ENCODE peak calls at places on chromosome 11, in six cellular contexts. W is HepG2, C is HCT116, F is GM12878, X is K562, A is upper lobe of left lung. O is an unnamed sample. For H3K4me1, the result is how much of the 10 kb centered on the place peaks cover.

GRCh38 chr11:88569342-88569741 is 231.8 kb upstream of the CTSC start:
- ATAC-seq in W (no peak), C (no peak), F (no peak), X (no peak), A (no peak), O (no peak)

GRCh38 chr11:123437236-123437979 is 7.3 kb downstream of the GRAMD1B start:
- ATAC-seq in W (no peak), C (no peak), F (no peak), X (no peak), A (no peak), O (no peak)

GRCh38 chr11:82976786-82977185 is 75.2 kb downstream of the DDIAS start:
- ATAC-seq in W (no peak), C (no peak), F (peak), X (no peak), A (no peak), O (no peak)

GRCh38 chr11:73192272-73192671 is 25.8 kb upstream of the P2RY2 start:
- ATAC-seq in W (no peak), C (peak), F (no peak), X (no peak), A (peak), O (no peak)

GRCh38 chr11:44578279-44578678 is 12.8 kb downstream of the CD82 start:
- ATAC-seq in W (no peak), C (no peak), F (peak), X (no peak), A (no peak), O (no peak)

GRCh38 chr11:1494650-1495049 is 8.1 kb upstream of the MOB2 start:
- ATAC-seq in W (no peak), C (no peak), F (no peak), X (no peak), A (no peak), O (no peak)

GRCh38 chr11:94149435-94149834 is 20.8 kb downstream of the PANX1 start:
- ATAC-seq in W (no peak), C (no peak), F (no peak), X (no peak), A (no peak), O (no peak)

GRCh38 chr11:68690671-68691401 is 6.5 kb downstream of the GAL start:
- ATAC-seq in W (no peak), C (no peak), F (no peak), X (no peak), A (no peak), O (no peak)

GRCh38 chr11:14253878-14254277 is 105.1 kb downstream of the RRAS2 start:
- ATAC-seq in W (no peak), C (no peak), F (no peak), X (no peak), A (peak), O (peak)

GRCh38 chr11:36354221-36355003 is 58.3 kb downstream of the PRR5L start:
- ATAC-seq in W (no peak), C (no peak), F (peak), X (no peak), A (no peak), O (no peak)

GRCh38 chr11:92101845-92102244 is 122.8 kb upstream of the FAT3 start:
- ATAC-seq in W (no peak), C (no peak), F (no peak), X (no peak), A (no peak), O (no peak)

GRCh38 chr11:74282863-74283484 is 28.5 kb downstream of the P4HA3 start:
- ATAC-seq in W (no peak), C (no peak), F (no peak), X (no peak), A (no peak), O (no peak)

GRCh38 chr11:125055107-125055715 is 7.9 kb upstream of the SLC37A2 start:
- ATAC-seq in W (no peak), C (no peak), F (no peak), X (no peak), A (no peak), O (no peak)

GRCh38 chr11:62399868-62400245 is 19.0 kb upstream of the SCGB1A1 start:
- ATAC-seq in W (no peak), C (no peak), F (no peak), X (no peak), A (no peak), O (no peak)

GRCh38 chr11:71489311-71490043 is 36.5 kb downstream of the NADSYN1 start:
- ATAC-seq in W (no peak), C (no peak), F (peak), X (no peak), A (no peak), O (no peak)

GRCh38 chr11:2101171-2101675 is 38.0 kb downstream of the IGF2 start:
- ATAC-seq in W (no peak), C (no peak), F (no peak), X (no peak), A (no peak), O (no peak)

GRCh38 chr11:11244470-11245080 is 108.5 kb downstream of the CSNK2A3 start:
- ATAC-seq in W (no peak), C (no peak), F (peak), X (no peak), A (no peak), O (no peak)

GRCh38 chr11:18171377-18172000 is 1.1 kb upstream of the MRGPRX4 start:
- ATAC-seq in W (peak), C (peak), F (peak), X (peak), A (no peak), O (no peak)

GRCh38 chr11:134742228-134742612 is 330.2 kb upstream of the B3GAT1 start:
- ATAC-seq in W (peak), C (no peak), F (no peak), X (no peak), A (no peak), O (no peak)

GRCh38 chr11:18203723-18204122 is 31.1 kb downstream of the MRGPRX4 start:
- ATAC-seq in W (peak), C (peak), F (peak), X (peak), A (peak), O (no peak)

GRCh38 chr11:118633979-118634378 is 26.6 kb downstream of the PHLDB1 start:
- ATAC-seq in W (no peak), C (no peak), F (no peak), X (no peak), A (no peak), O (no peak)

GRCh38 chr11:129490004-129490403 is 114.4 kb downstream of the BARX2 start:
- ATAC-seq in W (no peak), C (no peak), F (no peak), X (no peak), A (no peak), O (no peak)

GRCh38 chr11:108606495-108607160 is 13.1 kb upstream of the EXPH5 start:
- ATAC-seq in W (no peak), C (no peak), F (no peak), X (no peak), A (no peak), O (no peak)

GRCh38 chr11:114110123-114110522 is 50.6 kb downstream of the ZBTB16 start:
- ATAC-seq in W (no peak), C (no peak), F (no peak), X (no peak), A (no peak), O (peak)

GRCh38 chr11:11841121-11841604 is 609 bp upstream of the USP47 start:
- ATAC-seq in W (peak), C (peak), F (no peak), X (peak), A (peak), O (peak)

GRCh38 chr11:10584071-10584501 is 15.6 kb upstream of the LYVE1 start:
- ATAC-seq in W (no peak), C (no peak), F (no peak), X (no peak), A (no peak), O (no peak)

GRCh38 chr11:68386331-68386978 is 74.1 kb downstream of the LRP5 start:
- ATAC-seq in W (no peak), C (no peak), F (no peak), X (peak), A (no peak), O (no peak)

GRCh38 chr11:19426022-19426718 is 185.4 kb upstream of the E2F8 start:
- ATAC-seq in W (no peak), C (no peak), F (no peak), X (no peak), A (no peak), O (peak)

GRCh38 chr11:94639901-94640721 is 72.9 kb downstream of the PIWIL4 start:
- ATAC-seq in W (no peak), C (peak), F (no peak), X (peak), A (no peak), O (no peak)

GRCh38 chr11:122309262-122309925 is 193.4 kb upstream of the BLID start:
- ATAC-seq in W (no peak), C (no peak), F (no peak), X (no peak), A (no peak), O (no peak)

GRCh38 chr11:29527391-29527936 is 489.4 kb downstream of the KCNA4 start:
- ATAC-seq in W (peak), C (peak), F (peak), X (no peak), A (peak), O (no peak)

GRCh38 chr11:125257751-125258150 is 93.2 kb downstream of the PKNOX2 start:
- ATAC-seq in W (no peak), C (no peak), F (no peak), X (no peak), A (no peak), O (no peak)

GRCh38 chr11:84685149-84685548 is 942.0 kb downstream of the DLG2 start:
- ATAC-seq in W (no peak), C (no peak), F (no peak), X (no peak), A (no peak), O (no peak)

GRCh38 chr11:7889985-7890384 is 41.1 kb downstream of the OR10A6 start:
- ATAC-seq in W (no peak), C (no peak), F (peak), X (no peak), A (no peak), O (no peak)

GRCh38 chr11:57203359-57203758 is 21.6 kb downstream of the LRRC55 start:
- ATAC-seq in W (no peak), C (no peak), F (no peak), X (no peak), A (no peak), O (peak)

GRCh38 chr11:57200937-57201336 is 19.2 kb downstream of the LRRC55 start:
- ATAC-seq in W (no peak), C (no peak), F (no peak), X (no peak), A (no peak), O (no peak)

GRCh38 chr11:57203882-57204281 is 22.1 kb downstream of the LRRC55 start:
- ATAC-seq in W (no peak), C (no peak), F (no peak), X (no peak), A (no peak), O (no peak)

GRCh38 chr11:57205046-57205671 is 23.4 kb downstream of the LRRC55 start:
- ATAC-seq in W (peak), C (peak), F (no peak), X (peak), A (no peak), O (no peak)

DNA sequence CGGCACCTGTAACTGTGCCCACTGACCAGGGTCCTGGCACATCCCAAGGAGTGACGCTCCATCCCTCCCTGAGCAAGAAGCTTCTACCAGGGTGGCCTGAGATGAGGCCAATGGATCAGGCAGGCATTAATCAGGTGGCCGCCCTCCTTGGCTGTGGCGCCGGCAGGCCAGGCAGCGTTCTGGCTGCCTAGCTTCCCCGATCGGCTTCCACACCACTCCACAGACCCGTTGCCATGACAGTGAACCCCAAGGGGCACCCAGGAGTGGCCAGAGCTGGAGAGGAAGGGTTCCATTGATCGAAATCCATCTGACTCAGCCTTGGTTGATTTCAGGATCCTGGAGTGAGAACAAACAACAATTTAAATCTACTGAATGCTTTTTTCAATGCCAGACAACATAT is 20.5 kb downstream of the LRRC55 start:
- ATAC-seq in W (no peak), C (no peak), F (no peak), X (no peak), A (no peak), O (peak)
- TF ChIP-seq POLR2AphosphoS5 in W (no peak), C (no peak), F (no peak), X (no peak), A (no peak), O (no peak)

GRCh38 chr11:128482512-128483191 is 104.7 kb downstream of the ETS1 start:
- ATAC-seq in W (no peak), C (no peak), F (peak), X (no peak), A (no peak), O (peak)
- TF ChIP-seq POLR2A in W (no peak), C (no peak), F (peak), X (no peak), A (peak), O (no peak)

GRCh38 chr11:6612816-6613136 is 760 bp upstream of the TAF10 start:
- ATAC-seq in W (peak), C (peak), F (peak), X (peak), A (peak), O (peak)
- H3K4me1 ChIP-seq in W (under half), C (under half), F (under half), X (under half), A (half or more), O (under half)

GRCh38 chr11:75347781-75348613 is 3.5 kb downstream of the ARRB1 start:
- ATAC-seq in W (no peak), C (no peak), F (no peak), X (no peak), A (no peak), O (peak)
- TF ChIP-seq POLR2AphosphoS5 in W (no peak), C (no peak), F (no peak), X (no peak), A (peak), O (peak)

GRCh38 chr11:58685973-58686720 is 45.6 kb downstream of the GLYAT start:
- ATAC-seq in W (no peak), C (no peak), F (peak), X (no peak), A (no peak), O (no peak)
- TF ChIP-seq POLR2A in W (no peak), C (no peak), F (no peak), X (no peak), A (no peak), O (no peak)

GRCh38 chr11:119756169-119756568 is 27.2 kb upstream of the NECTIN1 start:
- ATAC-seq in W (no peak), C (no peak), F (no peak), X (no peak), A (no peak), O (no peak)
- H3K4me1 ChIP-seq in W (under half), C (under half), F (under half), X (under half), A (under half), O (under half)

GRCh38 chr11:4514196-4514595 is 30.8 kb upstream of the OR52M1 start:
- ATAC-seq in W (no peak), C (no peak), F (no peak), X (no peak), A (no peak), O (no peak)
- TF ChIP-seq POLR2AphosphoS5 in W (no peak), C (no peak), F (no peak), X (no peak), A (no peak), O (peak)

DNA sequence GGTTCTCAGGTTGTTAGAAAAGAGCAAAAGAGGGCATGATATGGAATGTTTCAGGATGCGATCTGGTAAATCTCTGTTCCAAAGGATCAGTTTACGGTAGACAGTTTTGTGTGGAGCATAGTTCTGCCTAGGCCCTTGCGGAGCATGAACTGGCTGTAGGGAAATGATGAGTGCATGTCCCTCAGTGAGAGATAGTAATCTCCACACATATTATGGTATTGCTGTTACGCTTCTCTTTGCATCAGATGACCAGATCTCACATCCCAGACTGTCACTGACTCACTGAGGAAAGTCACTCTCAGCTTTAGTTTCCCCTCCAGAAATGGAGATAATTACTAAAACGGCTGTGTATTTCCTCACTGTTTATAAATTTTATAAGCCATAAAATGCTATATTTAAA is 836.0 kb downstream of the JRKL start:
- ATAC-seq in W (no peak), C (no peak), F (no peak), X (no peak), A (no peak), O (no peak)
- TF ChIP-seq POLR2A in W (no peak), C (no peak), F (no peak), X (no peak), A (no peak), O (no peak)

GRCh38 chr11:59271247-59271755 is 58.6 kb upstream of the MPEG1 start:
- ATAC-seq in W (no peak), C (no peak), F (no peak), X (no peak), A (no peak), O (no peak)
- H3K4me1 ChIP-seq in W (under half), C (under half), F (half or more), X (under half), A (under half), O (under half)

GRCh38 chr11:31956310-31956709 is 134.6 kb upstream of the RCN1 start:
- ATAC-seq in W (no peak), C (no peak), F (peak), X (no peak), A (no peak), O (no peak)
- TF ChIP-seq POLR2AphosphoS5 in W (no peak), C (no peak), F (no peak), X (no peak), A (no peak), O (no peak)

O was measured in gastroesophageal sphincter.